ENCODE peak calls at places on chromosome 18, in nine cellular contexts. K, T, Q, N, Y, J, U, I and S are unnamed samples.

GRCh38 chr18:34857310-34857709 is 147.2 kb downstream of the DTNA start:
- DNase-seq in K (no peak), T (no peak), Q (no peak), N (no peak), Y (no peak), J (no peak), U (no peak), I (no peak), S (no peak)

GRCh38 chr18:57025525-57025924 is 121.4 kb upstream of the BOD1L2 start:
- DNase-seq in K (no peak), T (no peak), Q (no peak), N (no peak), Y (no peak), J (no peak), U (no peak), I (no peak), S (no peak)

GRCh38 chr18:8479826-8480225 is 129.4 kb upstream of the RAB12 start:
- DNase-seq in K (no peak), T (no peak), Q (no peak), N (no peak), Y (no peak), J (no peak), U (no peak), I (no peak), S (no peak)

GRCh38 chr18:2906522-2907458 is 60.0 kb downstream of the EMILIN2 start:
- DNase-seq in K (peak), T (no peak), Q (peak), N (peak), Y (peak), J (peak), U (no peak), I (peak), S (peak)

GRCh38 chr18:5275872-5276271 is 19.7 kb downstream of the ZBTB14 start:
- DNase-seq in K (no peak), T (no peak), Q (no peak), N (no peak), Y (no peak), J (no peak), U (no peak), I (no peak), S (no peak)

GRCh38 chr18:3037423-3037915 is 24.5 kb upstream of the LPIN2 start:
- DNase-seq in K (no peak), T (no peak), Q (peak), N (peak), Y (no peak), J (no peak), U (peak), I (no peak), S (no peak)

GRCh38 chr18:73959341-73959740 is 188.3 kb downstream of the FBXO15 start:
- DNase-seq in K (no peak), T (no peak), Q (no peak), N (no peak), Y (no peak), J (no peak), U (no peak), I (no peak), S (no peak)

GRCh38 chr18:37554399-37554787 is 11.2 kb downstream of the CELF4 start:
- DNase-seq in K (peak), T (no peak), Q (no peak), N (no peak), Y (no peak), J (no peak), U (no peak), I (no peak), S (peak)

GRCh38 chr18:12767580-12768155 is 64.8 kb downstream of the PSMG2 start:
- DNase-seq in K (no peak), T (no peak), Q (no peak), N (no peak), Y (no peak), J (no peak), U (no peak), I (no peak), S (no peak)

GRCh38 chr18:12621737-12622306 is 36.1 kb downstream of the SPIRE1 start:
- DNase-seq in K (no peak), T (no peak), Q (no peak), N (no peak), Y (no peak), J (no peak), U (peak), I (no peak), S (no peak)

GRCh38 chr18:55768255-55768654 is 180.3 kb upstream of the TCF4 start:
- DNase-seq in K (peak), T (no peak), Q (no peak), N (no peak), Y (no peak), J (no peak), U (no peak), I (no peak), S (peak)

GRCh38 chr18:4807495-4808293 is 352.6 kb upstream of the DLGAP1 start:
- DNase-seq in K (no peak), T (no peak), Q (no peak), N (no peak), Y (no peak), J (no peak), U (no peak), I (peak), S (no peak)

GRCh38 chr18:21997207-21998143 is 171.9 kb upstream of the GATA6 start:
- DNase-seq in K (peak), T (no peak), Q (no peak), N (peak), Y (no peak), J (no peak), U (peak), I (no peak), S (peak)

GRCh38 chr18:62737474-62737873 is 22.1 kb downstream of the PHLPP1 start:
- DNase-seq in K (no peak), T (no peak), Q (no peak), N (no peak), Y (no peak), J (no peak), U (no peak), I (no peak), S (no peak)

GRCh38 chr18:45357681-45358470 is 257.4 kb upstream of the SLC14A2 start:
- DNase-seq in K (no peak), T (no peak), Q (no peak), N (no peak), Y (no peak), J (no peak), U (no peak), I (no peak), S (no peak)

GRCh38 chr18:52288403-52289004 is 51.5 kb upstream of the DCC start:
- DNase-seq in K (peak), T (no peak), Q (no peak), N (peak), Y (peak), J (no peak), U (no peak), I (peak), S (peak)

GRCh38 chr18:31156831-31157763 is 5.6 kb downstream of the DSC1 start:
- DNase-seq in K (no peak), T (no peak), Q (no peak), N (no peak), Y (no peak), J (no peak), U (no peak), I (no peak), S (peak)

GRCh38 chr18:9842446-9842845 is 43.3 kb upstream of the TXNDC2 start:
- DNase-seq in K (no peak), T (no peak), Q (no peak), N (no peak), Y (no peak), J (no peak), U (no peak), I (no peak), S (no peak)

GRCh38 chr18:59562751-59563150 is 134.5 kb downstream of the CCBE1 start:
- DNase-seq in K (no peak), T (no peak), Q (no peak), N (no peak), Y (no peak), J (no peak), U (no peak), I (no peak), S (no peak)

GRCh38 chr18:63787673-63788072 is 12.5 kb downstream of the SERPINB7 start:
- DNase-seq in K (no peak), T (no peak), Q (no peak), N (no peak), Y (no peak), J (no peak), U (no peak), I (no peak), S (no peak)

GRCh38 chr18:23711421-23711820 is 22.2 kb downstream of the LAMA3 start:
- DNase-seq in K (no peak), T (no peak), Q (no peak), N (no peak), Y (no peak), J (no peak), U (no peak), I (no peak), S (no peak)

GRCh38 chr18:34802938-34803337 is 92.8 kb downstream of the DTNA start:
- DNase-seq in K (no peak), T (no peak), Q (no peak), N (no peak), Y (no peak), J (no peak), U (no peak), I (no peak), S (no peak)

GRCh38 chr18:27749189-27749588 is 427.7 kb downstream of the CDH2 start:
- DNase-seq in K (no peak), T (no peak), Q (no peak), N (no peak), Y (no peak), J (no peak), U (no peak), I (no peak), S (no peak)

GRCh38 chr18:65380986-65381385 is 369.8 kb upstream of the CDH7 start:
- DNase-seq in K (no peak), T (no peak), Q (no peak), N (no peak), Y (no peak), J (no peak), U (no peak), I (no peak), S (no peak)

GRCh38 chr18:51038110-51038509 is 8.1 kb downstream of the SMAD4 start:
- DNase-seq in K (no peak), T (no peak), Q (peak), N (no peak), Y (no peak), J (no peak), U (no peak), I (no peak), S (no peak)

GRCh38 chr18:59695551-59695950 is 1.7 kb downstream of the CCBE1 start:
- DNase-seq in K (no peak), T (no peak), Q (no peak), N (no peak), Y (no peak), J (no peak), U (no peak), I (no peak), S (no peak)